ENCODE peak calls at places on chromosomes 13 and 19, in nine cellular contexts. M is OCI-LY7, Z is pancreas, V is nephron progenitor cell, T is HEK293T, B is fibroblast of gingiva, E is endothelial cell, O is SK-MEL-5, N is T-helper 1 cell. I is an unnamed sample.

GRCh38 chr13:72536668-72537399 is 190.6 kb downstream of the MZT1 start:
- DNase-seq in M (no peak), Z (no peak), V (no peak), T (no peak), B (no peak), E (no peak), O (no peak), N (no peak), I (no peak)

GRCh38 chr19:30357580-30357954 is 14.6 kb upstream of the ZNF536 start:
- DNase-seq in M (no peak), Z (no peak), V (no peak), T (no peak), B (no peak), E (no peak), O (no peak), N (no peak), I (no peak)

GRCh38 chr19:49595006-49595818 is 4.2 kb downstream of the PRR12 start:
- DNase-seq in M (no peak), Z (no peak), V (no peak), T (no peak), B (no peak), E (no peak), O (no peak), N (no peak), I (no peak)

GRCh38 chr13:23794267-23795161 is 94.7 kb downstream of the MIPEP start:
- DNase-seq in M (peak; percentile 32), Z (no peak), V (no peak), T (no peak), B (peak; percentile 76), E (no peak), O (no peak), N (no peak), I (peak; percentile 20)

GRCh38 chr13:24503376-24503690 is 9.2 kb downstream of the PARP4 start:
- DNase-seq in M (no peak), Z (no peak), V (no peak), T (no peak), B (no peak), E (no peak), O (no peak), N (no peak), I (no peak)

GRCh38 chr13:59450218-59450617 is 713.5 kb downstream of the DIAPH3 start:
- DNase-seq in M (no peak), Z (no peak), V (no peak), T (no peak), B (no peak), E (no peak), O (no peak), N (no peak), I (no peak)

GRCh38 chr19:29771708-29772415 is 39.9 kb upstream of the CCNE1 start:
- DNase-seq in M (peak; percentile 34), Z (peak; percentile 48), V (peak; percentile 73), T (peak; percentile 81), B (peak; percentile 34), E (peak; percentile 73), O (peak; percentile 74), N (no peak), I (no peak)

GRCh38 chr13:43787518-43787891 is 733 bp upstream of the ENOX1 start:
- DNase-seq in M (no peak), Z (no peak), V (no peak), T (no peak), B (no peak), E (no peak), O (no peak), N (no peak), I (no peak)

GRCh38 chr13:113930711-113931637 is 42.9 kb downstream of the C13orf46 start:
- DNase-seq in M (no peak), Z (no peak), V (no peak), T (no peak), B (no peak), E (no peak), O (no peak), N (no peak), I (peak; percentile 49)

GRCh38 chr13:40440990-40441820 is 225.2 kb downstream of the FOXO1 start:
- DNase-seq in M (no peak), Z (peak; percentile 82), V (no peak), T (no peak), B (peak; percentile 69), E (no peak), O (no peak), N (no peak), I (peak; percentile 8)

GRCh38 chr19:28746486-28746885 is 466.5 kb downstream of the UQCRFS1 start:
- DNase-seq in M (no peak), Z (no peak), V (no peak), T (no peak), B (no peak), E (no peak), O (no peak), N (no peak), I (no peak)

GRCh38 chr19:30071871-30072270 is 129.8 kb downstream of the URI1 start:
- DNase-seq in M (no peak), Z (no peak), V (no peak), T (no peak), B (no peak), E (no peak), O (no peak), N (no peak), I (no peak)

GRCh38 chr13:47119568-47120080 is 222.8 kb upstream of the HTR2A start:
- DNase-seq in M (no peak), Z (no peak), V (no peak), T (no peak), B (no peak), E (no peak), O (no peak), N (no peak), I (no peak)

GRCh38 chr19:31678421-31678820 is 329.2 kb upstream of the TSHZ3 start:
- DNase-seq in M (no peak), Z (no peak), V (no peak), T (no peak), B (no peak), E (no peak), O (no peak), N (no peak), I (no peak)

GRCh38 chr13:70747305-70747704 is 639.1 kb upstream of the KLHL1 start:
- DNase-seq in M (no peak), Z (no peak), V (no peak), T (no peak), B (no peak), E (no peak), O (no peak), N (no peak), I (no peak)

GRCh38 chr13:111558700-111559088 is 238.3 kb downstream of the TEX29 start:
- DNase-seq in M (no peak), Z (no peak), V (no peak), T (no peak), B (no peak), E (no peak), O (no peak), N (no peak), I (no peak)

GRCh38 chr19:1837625-1838105 is 10.6 kb downstream of the REXO1 start:
- DNase-seq in M (peak; percentile 50), Z (no peak), V (peak; percentile 87), T (peak; percentile 81), B (no peak), E (peak; percentile 86), O (peak; percentile 47), N (no peak), I (no peak)

GRCh38 chr13:110853235-110853721 is 61.6 kb downstream of the ANKRD10 start:
- DNase-seq in M (no peak), Z (no peak), V (peak; percentile 57), T (no peak), B (no peak), E (no peak), O (no peak), N (no peak), I (no peak)

GRCh38 chr13:104289400-104289799 is 1223.2 kb upstream of the SLC10A2 start:
- DNase-seq in M (no peak), Z (no peak), V (no peak), T (no peak), B (no peak), E (no peak), O (no peak), N (no peak), I (no peak)

GRCh38 chr19:46659151-46660007 is 1.6 kb downstream of the DACT3 start:
- DNase-seq in M (no peak), Z (peak; percentile 15), V (peak; percentile 79), T (no peak), B (no peak), E (peak; percentile 37), O (no peak), N (no peak), I (no peak)

GRCh38 chr13:77918391-77919261 is at the start of gene EDNRB:
- DNase-seq in M (no peak), Z (no peak), V (peak; percentile 29), T (peak; percentile 72), B (peak; percentile 53), E (peak; percentile 43), O (peak; percentile 92), N (no peak), I (peak; percentile 23)

GRCh38 chr13:79445968-79446645 is 34.8 kb upstream of the NDFIP2 start:
- DNase-seq in M (no peak), Z (no peak), V (no peak), T (no peak), B (no peak), E (no peak), O (no peak), N (no peak), I (no peak)

GRCh38 chr19:3546119-3546518 is 7.1 kb downstream of the TEKTIP1 start:
- DNase-seq in M (no peak), Z (no peak), V (no peak), T (no peak), B (no peak), E (no peak), O (no peak), N (no peak), I (no peak)

GRCh38 chr19:43780706-43781525 is at the start of gene KCNN4:
- DNase-seq in M (peak; percentile 77), Z (no peak), V (no peak), T (no peak), B (peak; percentile 14), E (no peak), O (no peak), N (no peak), I (no peak)

GRCh38 chr13:111502957-111503356 is 182.5 kb downstream of the TEX29 start:
- DNase-seq in M (no peak), Z (no peak), V (no peak), T (no peak), B (no peak), E (no peak), O (peak; percentile 21), N (no peak), I (no peak)

GRCh38 chr19:2719910-2720776 is 1.0 kb downstream of the DIRAS1 start:
- DNase-seq in M (no peak), Z (no peak), V (peak; percentile 29), T (no peak), B (peak; percentile 40), E (no peak), O (peak; percentile 28), N (no peak), I (no peak)

I was measured in astrocyte of the cerebellum.